ENCODE peak calls at places on chromosomes 3 and 15, in seven cellular contexts. B is HFF-Myc; J is progenitor cell of endocrine pancreas; V is ecto neural progenitor cell; M is non-pigmented ciliary epithelial cell; D is stimulated activated naive CD8-positive, alpha-beta T cell treated with anti-CD3 and anti-CD28 coated beads, Interleukin-15, amount 100 ng/mL, for 72 hours; E is fibroblast of villous mesenchyme. Q is an unnamed sample.

GRCh38 chr3:187788984-187789857 is 44.0 kb upstream of the BCL6 start:
- DNase-seq in M (no peak), E (no peak), V (no peak), B (no peak), D (no peak), J (no peak), Q (no peak)

GRCh38 chr15:44468713-44469385 is 41.4 kb downstream of the CTDSPL2 start:
- DNase-seq in D (peak), M (peak), V (no peak), J (no peak), E (peak), B (peak), Q (peak)

GRCh38 chr15:100948430-100948762 is 29.2 kb downstream of the LRRK1 start:
- DNase-seq in V (no peak), D (no peak), M (no peak), B (no peak), J (no peak), E (no peak), Q (no peak)

GRCh38 chr3:133927543-133928066 is 31.9 kb upstream of the RAB6B start:
- DNase-seq in E (peak), B (no peak), D (peak), M (no peak), V (peak), J (peak), Q (no peak)

GRCh38 chr15:65738649-65739048 is 53.4 kb downstream of the DENND4A start:
- DNase-seq in J (no peak), V (no peak), B (no peak), M (no peak), E (no peak), D (no peak), Q (no peak)

GRCh38 chr3:170500462-170500861 is 81.8 kb downstream of the CLDN11 start:
- DNase-seq in M (no peak), B (no peak), D (no peak), E (no peak), J (no peak), V (no peak), Q (no peak)

GRCh38 chr3:186544281-186544680 is at the start of gene CRYGS:
- DNase-seq in J (no peak), B (no peak), E (no peak), D (no peak), V (no peak), M (no peak), Q (no peak)

GRCh38 chr15:65245096-65245849 is 34.0 kb upstream of the CILP start:
- DNase-seq in J (no peak), V (no peak), E (peak), B (no peak), M (peak), D (no peak), Q (peak)

GRCh38 chr3:53730565-53730964 is 115.7 kb downstream of the CHDH start:
- DNase-seq in M (no peak), B (no peak), V (no peak), J (no peak), E (peak), D (no peak), Q (no peak)

GRCh38 chr15:47715856-47716445 is 1.4 kb upstream of the SEMA6D start:
- DNase-seq in E (no peak), M (no peak), D (no peak), B (no peak), J (no peak), V (peak), Q (no peak)

GRCh38 chr3:134640872-134641470 is 9.9 kb downstream of the KY start:
- DNase-seq in J (no peak), M (no peak), D (no peak), V (peak), B (peak), E (peak), Q (peak)